ENCODE peak calls at places on chromosomes 16 and 17, in six cellular contexts. B, N, X, Q, Y and H are unnamed samples.

GRCh38 chr17:33653389-33653788 is 360.3 kb upstream of the ASIC2 start:
- DNase-seq in N (no peak), Y (no peak), B (peak; percentile 12), Q (no peak), X (no peak), H (no peak)

GRCh38 chr17:43467981-43468541 is 15.7 kb upstream of the DHX8 start:
- DNase-seq in B (no peak), N (peak; percentile 79), Y (peak; percentile 26), Q (no peak), X (peak; percentile 69), H (peak; percentile 74)

GRCh38 chr17:13788385-13788784 is 186.7 kb upstream of the HS3ST3A1 start:
- DNase-seq in N (no peak), X (no peak), Y (no peak), B (no peak), Q (no peak), H (peak; percentile 17)

GRCh38 chr16:59021751-59022150 is 287.6 kb upstream of the GOT2 start:
- DNase-seq in N (no peak), Q (no peak), Y (no peak), X (no peak), B (no peak), H (peak; percentile 1)

GRCh38 chr17:28940675-28941074 is 10.6 kb downstream of the PHF12 start:
- DNase-seq in B (no peak), Y (no peak), X (no peak), N (no peak), Q (no peak), H (no peak)

GRCh38 chr16:29877266-29877961 is 14.4 kb upstream of the CDIPT start:
- DNase-seq in N (peak; percentile 35), B (peak; percentile 100), Q (no peak), Y (no peak), X (no peak), H (peak; percentile 16)

GRCh38 chr16:65744401-65744800 is 622.1 kb upstream of the CDH5 start:
- DNase-seq in Q (no peak), X (no peak), Y (no peak), N (no peak), B (no peak), H (no peak)

GRCh38 chr17:67139784-67140665 is 95.7 kb downstream of the CACNG1 start:
- DNase-seq in Y (no peak), N (peak; percentile 68), B (peak; percentile 81), Q (no peak), X (no peak), H (peak; percentile 62)

GRCh38 chr17:6654816-6655731 is 3.5 kb downstream of the C17orf100 start:
- DNase-seq in Y (no peak), B (peak; percentile 91), Q (peak; percentile 83), N (no peak), X (no peak), H (no peak)
- TF ChIP-seq CTCF in Y (no peak), B (no peak), Q (no peak), N (no peak), X (peak; percentile 30), H (no peak)

DNA sequence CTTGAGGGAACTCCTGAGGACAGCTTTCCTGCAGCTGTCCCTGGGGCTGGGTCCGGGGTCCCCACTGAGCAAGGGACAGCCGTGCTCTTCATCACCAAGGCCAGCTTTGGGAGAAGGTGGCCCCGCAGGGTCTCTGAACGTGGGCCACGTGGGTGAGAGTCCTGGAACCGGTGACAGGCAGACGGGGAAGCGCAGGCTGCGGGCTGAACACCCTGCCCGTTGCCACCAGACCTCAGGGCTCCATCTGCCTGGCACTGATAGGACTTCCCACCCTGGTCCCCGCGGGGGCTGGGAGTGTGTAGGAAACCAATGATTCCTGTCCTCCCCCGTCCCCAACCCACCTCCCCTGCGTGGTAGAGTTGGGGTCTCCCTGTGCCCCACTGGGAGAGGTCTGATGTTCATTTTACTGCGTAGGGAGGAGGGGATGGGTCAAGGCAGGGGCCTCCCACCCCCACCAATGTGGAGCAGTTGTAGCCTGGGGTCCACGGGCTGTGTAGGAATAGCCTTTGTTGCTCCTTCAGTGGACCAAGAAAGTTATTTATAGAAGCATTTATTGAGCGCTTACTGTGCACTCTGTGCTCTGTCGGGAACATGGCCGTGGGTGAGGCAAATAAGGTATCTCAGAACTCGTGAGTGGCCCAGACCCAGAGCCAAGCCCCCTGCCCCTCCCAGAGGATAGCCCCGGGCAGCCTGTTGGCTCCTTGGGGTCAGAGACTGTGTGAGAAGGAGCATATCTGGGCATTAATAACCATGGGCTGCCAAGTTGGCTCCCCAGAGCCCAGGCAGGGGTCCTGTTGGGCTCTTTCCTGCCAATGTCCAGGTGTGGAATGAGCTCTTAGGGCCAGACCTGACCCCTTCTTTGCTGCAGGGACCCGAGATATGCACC is 1.3 kb downstream of the ADGRG1 start:
- DNase-seq in N (no peak), Q (no peak), Y (no peak), X (no peak), B (no peak), H (no peak)
- H3K4me3 ChIP-seq in N (no peak overlapping the region), Q (peak overlapping the region; percentile 88), Y (no peak overlapping the region), X (no peak overlapping the region), B (no peak overlapping the region), H (no peak overlapping the region)

GRCh38 chr16:84446086-84446485 is 58.4 kb downstream of the MEAK7 start:
- DNase-seq in B (no peak), X (no peak), N (peak; percentile 37), Y (no peak), Q (no peak), H (no peak)

GRCh38 chr16:84449156-84450140 is 55.0 kb downstream of the MEAK7 start:
- DNase-seq in Y (no peak), X (no peak), B (peak; percentile 43), N (no peak), Q (no peak), H (no peak)

GRCh38 chr16:84444476-84444875 is 60.0 kb downstream of the MEAK7 start:
- DNase-seq in N (no peak), Y (no peak), Q (no peak), X (no peak), B (no peak), H (no peak)

GRCh38 chr16:84448444-84448843 is 56.0 kb downstream of the MEAK7 start:
- DNase-seq in B (peak; percentile 30), N (no peak), Q (no peak), X (no peak), Y (no peak), H (no peak)

GRCh38 chr16:84446596-84447392 is 57.7 kb downstream of the MEAK7 start:
- DNase-seq in N (peak; percentile 4), Q (no peak), X (no peak), Y (no peak), B (peak; percentile 32), H (peak; percentile 7)
- TF ChIP-seq CTCF in N (no peak), Q (no peak), X (no peak), Y (no peak), B (no peak), H (no peak)

GRCh38 chr16:55204094-55204493 is 119.9 kb upstream of the IRX6 start:
- DNase-seq in Y (no peak), Q (no peak), B (no peak), X (no peak), N (no peak), H (no peak)

GRCh38 chr16:55204923-55205322 is 119.1 kb upstream of the IRX6 start:
- DNase-seq in X (no peak), N (no peak), B (no peak), Q (no peak), Y (no peak), H (no peak)

GRCh38 chr16:55207679-55208294 is 116.2 kb upstream of the IRX6 start:
- DNase-seq in B (no peak), Y (peak; percentile 17), X (no peak), Q (no peak), N (no peak), H (no peak)

GRCh38 chr16:55203570-55203969 is 120.4 kb upstream of the IRX6 start:
- DNase-seq in Q (no peak), N (no peak), Y (no peak), X (no peak), B (no peak), H (no peak)
- H3K4me3 ChIP-seq in Q (no peak overlapping the region), N (no peak overlapping the region), Y (no peak overlapping the region), X (no peak overlapping the region), B (no peak overlapping the region), H (no peak overlapping the region)

GRCh38 chr16:46689492-46690280 is at the start of gene ORC6:
- DNase-seq in Y (peak; percentile 99), N (peak; percentile 98), Q (peak; percentile 99), B (peak; percentile 98), X (peak; percentile 90), H (peak; percentile 97)

GRCh38 chr16:46686815-46687473 is 2.0 kb downstream of the VPS35 start:
- DNase-seq in N (no peak), Q (no peak), B (no peak), Y (no peak), X (no peak), H (no peak)

GRCh38 chr16:46688657-46689491 is at the start of gene VPS35:
- DNase-seq in Y (peak; percentile 99), Q (peak; percentile 100), B (peak; percentile 100), N (peak; percentile 99), X (peak; percentile 97), H (peak; percentile 99)

GRCh38 chr16:46687486-46687885 is 1.5 kb downstream of the VPS35 start:
- DNase-seq in X (no peak), B (no peak), N (no peak), Y (no peak), Q (no peak), H (no peak)

DNA sequence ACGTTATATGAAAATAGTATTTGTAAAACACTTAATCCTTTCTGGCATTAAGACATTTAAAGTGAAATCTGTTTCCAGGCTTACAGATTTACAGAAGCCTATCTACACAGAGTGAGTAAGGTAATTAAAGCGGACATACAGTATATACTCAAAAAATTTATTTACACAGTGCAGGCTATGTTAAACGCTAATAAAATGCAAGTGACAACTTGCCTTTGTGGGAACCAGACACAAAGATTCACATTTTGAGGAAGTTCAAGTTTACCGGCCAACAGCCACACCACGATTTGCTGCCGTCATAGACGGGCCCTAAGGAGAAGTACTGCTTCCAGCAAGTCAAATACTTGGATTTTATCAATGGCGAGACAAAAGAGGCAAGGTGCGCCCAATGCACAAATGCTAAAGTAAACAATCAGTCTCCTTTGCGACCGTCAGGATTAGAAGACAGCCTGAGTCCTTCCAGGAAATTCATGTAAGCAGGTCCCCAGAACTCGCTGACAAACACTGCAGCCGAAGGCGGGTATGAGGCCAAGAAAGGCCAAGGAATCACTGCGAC is 799 bp downstream of the VPS35 start:
- DNase-seq in Y (peak; percentile 49), N (peak; percentile 47), Q (no peak), X (no peak), B (no peak), H (peak; percentile 47)
- TF ChIP-seq CTCF in Y (no peak), N (peak; percentile 3), Q (no peak), X (peak; percentile 5), B (no peak), H (peak; percentile 35)